ENCODE peak calls at places on chromosomes 13 and 19, in nine cellular contexts. K, F, V, M, G, H, J, L and C are unnamed samples. For H3K9me3, the result is how much of the 10 kb centered on the place peaks cover.

GRCh38 chr19:39498262-39499081 is at the start of gene DLL3:
- DNase-seq in M (no peak), H (no peak), K (no peak), G (no peak), L (no peak), J (no peak), F (no peak), V (no peak), C (no peak)

GRCh38 chr19:29576761-29577661 is 29.1 kb upstream of the POP4 start:
- DNase-seq in H (no peak), J (no peak), F (no peak), M (no peak), K (no peak), V (no peak), L (no peak), G (no peak), C (no peak)

GRCh38 chr19:33627962-33628839 is 6.4 kb downstream of the CHST8 start:
- DNase-seq in F (no peak), H (no peak), M (no peak), L (no peak), J (no peak), V (no peak), G (no peak), K (no peak), C (no peak)

GRCh38 chr13:28658539-28658795 is 463 bp upstream of the POMP start:
- DNase-seq in L (no peak), K (no peak), F (no peak), J (no peak), M (no peak), G (no peak), V (no peak), H (no peak), C (no peak)

GRCh38 chr19:33304760-33305647 is 2.7 kb upstream of the CEBPA start:
- DNase-seq in L (no peak), V (no peak), H (peak), G (no peak), M (peak), J (no peak), K (no peak), F (no peak), C (peak)

GRCh38 chr19:10230155-10230903 is 802 bp downstream of the S1PR2 start:
- DNase-seq in H (peak), F (peak), K (no peak), J (peak), V (peak), L (peak), G (peak), M (peak), C (peak)

GRCh38 chr13:73922728-73923393 is 211.3 kb downstream of the KLF12 start:
- DNase-seq in K (no peak), M (no peak), J (no peak), L (no peak), V (no peak), G (no peak), F (no peak), H (no peak), C (no peak)

GRCh38 chr13:73248711-73249580 is 190.1 kb downstream of the KLF5 start:
- DNase-seq in J (no peak), M (peak), H (no peak), L (no peak), K (no peak), G (no peak), F (no peak), V (no peak), C (no peak)

GRCh38 chr19:46426506-46427162 is 2.1 kb downstream of the PNMA8C start:
- DNase-seq in M (peak), K (no peak), J (peak), H (peak), F (no peak), V (peak), G (peak), L (peak), C (peak)

GRCh38 chr13:33169273-33169980 is 116.1 kb downstream of the STARD13 start:
- DNase-seq in M (no peak), F (no peak), V (no peak), H (no peak), G (no peak), L (no peak), J (no peak), K (no peak), C (no peak)

GRCh38 chr19:39293394-39293793 is 2.8 kb upstream of the IFNL1 start:
- DNase-seq in M (no peak), G (no peak), K (no peak), J (no peak), L (no peak), H (no peak), F (no peak), V (no peak), C (no peak)

GRCh38 chr19:50720181-50720920 is 749 bp upstream of the SHANK1 start:
- DNase-seq in L (no peak), F (no peak), V (no peak), M (no peak), J (no peak), G (no peak), K (no peak), H (no peak), C (peak)

GRCh38 chr19:7618771-7619510 is 10.4 kb downstream of the XAB2 start:
- DNase-seq in L (no peak), H (peak), J (peak), V (no peak), F (no peak), M (peak), G (no peak), K (no peak), C (peak)

GRCh38 chr19:42563352-42564210 is 31.1 kb downstream of the CEACAM8 start:
- DNase-seq in H (no peak), F (no peak), M (peak), V (no peak), L (no peak), J (peak), K (no peak), G (peak), C (peak)

GRCh38 chr19:37551123-37551993 is 43.2 kb downstream of the ZNF571 start:
- DNase-seq in L (no peak), J (no peak), M (no peak), H (peak), F (peak), V (no peak), K (no peak), G (no peak), C (no peak)

GRCh38 chr13:51130348-51130747 is 19.3 kb upstream of the C13orf42 start:
- DNase-seq in L (no peak), V (no peak), H (no peak), K (no peak), M (no peak), F (no peak), J (no peak), G (no peak), C (no peak)

GRCh38 chr13:110216403-110217041 is 90.4 kb downstream of the COL4A1 start:
- DNase-seq in F (peak), V (peak), K (no peak), L (no peak), G (no peak), H (no peak), J (peak), M (no peak), C (no peak)

GRCh38 chr19:42116308-42117075 is 15.8 kb downstream of the POU2F2 start:
- DNase-seq in V (no peak), H (no peak), L (no peak), F (no peak), G (no peak), M (no peak), J (no peak), K (no peak), C (no peak)

GRCh38 chr19:1944916-1945561 is 4.1 kb downstream of the CSNK1G2 start:
- DNase-seq in K (no peak), F (no peak), G (no peak), J (no peak), M (no peak), H (no peak), V (no peak), L (no peak), C (no peak)

GRCh38 chr13:99975626-99976025 is 4.1 kb upstream of the ZIC5 start:
- DNase-seq in K (no peak), H (no peak), G (no peak), L (no peak), M (peak), F (no peak), J (no peak), V (peak), C (no peak)

GRCh38 chr19:17447704-17448189 is 721 bp downstream of the TMEM221 start:
- DNase-seq in G (no peak), V (no peak), H (no peak), L (no peak), M (peak), K (no peak), J (no peak), F (no peak), C (no peak)

GRCh38 chr13:106449096-106449495 is 86.4 kb downstream of the EFNB2 start:
- DNase-seq in F (no peak), J (no peak), M (no peak), K (no peak), L (no peak), V (no peak), G (no peak), H (no peak), C (no peak)

GRCh38 chr19:2783781-2784145 is 690 bp upstream of the SGTA start:
- DNase-seq in V (no peak), G (no peak), L (no peak), M (no peak), F (no peak), K (no peak), J (no peak), H (no peak), C (no peak)

GRCh38 chr13:41756198-41756885 is 204.6 kb downstream of the VWA8 start:
- DNase-seq in L (no peak), J (no peak), V (no peak), G (no peak), M (no peak), K (no peak), F (no peak), H (no peak), C (no peak)

GRCh38 chr19:5480427-5480836 is 25.2 kb downstream of the ZNRF4 start:
- DNase-seq in J (peak), F (no peak), K (no peak), G (no peak), H (no peak), M (peak), V (no peak), L (peak), C (no peak)

GRCh38 chr13:28250542-28250941 is 112.2 kb downstream of the PAN3 start:
- DNase-seq in M (no peak), G (no peak), V (no peak), K (no peak), H (no peak), F (no peak), L (no peak), J (no peak), C (no peak)

GRCh38 chr13:21395953-21396352 is 63.1 kb downstream of the ZDHHC20 start:
- DNase-seq in L (no peak), F (no peak), J (no peak), V (no peak), H (no peak), K (no peak), M (no peak), G (no peak), C (no peak)

GRCh38 chr13:113853518-113854237 is 10.2 kb downstream of the GAS6 start:
- DNase-seq in G (no peak), V (peak), F (peak), H (no peak), M (no peak), K (no peak), J (no peak), L (peak), C (peak)

GRCh38 chr19:35031072-35031881 is 1.0 kb downstream of the SCN1B start:
- DNase-seq in G (no peak), V (no peak), F (peak), K (no peak), H (no peak), M (no peak), L (no peak), J (no peak), C (peak)

GRCh38 chr13:80217614-80218456 is 123.1 kb downstream of the SPRY2 start:
- DNase-seq in L (no peak), F (no peak), V (no peak), K (no peak), H (no peak), J (no peak), G (no peak), M (no peak), C (no peak)

GRCh38 chr19:34994643-34995471 is 5.3 kb upstream of the GRAMD1A start:
- DNase-seq in J (no peak), M (peak), K (no peak), L (peak), F (peak), H (peak), V (no peak), G (no peak), C (no peak)

GRCh38 chr19:7337380-7338194 is 11.2 kb upstream of the ARHGEF18 start:
- DNase-seq in J (no peak), M (no peak), G (peak), H (no peak), K (no peak), L (no peak), V (no peak), F (peak), C (no peak)

GRCh38 chr13:113814435-113814821 is 49.4 kb downstream of the GAS6 start:
- DNase-seq in V (no peak), H (no peak), L (peak), K (no peak), F (no peak), G (no peak), J (no peak), M (no peak), C (peak)

GRCh38 chr19:42325896-42326771 is 699 bp downstream of the MEGF8 start:
- DNase-seq in H (peak), J (peak), V (no peak), G (no peak), L (peak), M (peak), K (no peak), F (no peak), C (no peak)

GRCh38 chr19:57850553-57851017 is 926 bp downstream of the ZNF587 start:
- DNase-seq in F (no peak), L (no peak), H (no peak), M (peak), G (no peak), V (no peak), J (no peak), K (no peak), C (no peak)

GRCh38 chr19:56603829-56604228 is 8.7 kb downstream of the ZNF71 start:
- DNase-seq in L (no peak), K (no peak), G (no peak), J (no peak), F (no peak), M (no peak), V (no peak), H (no peak), C (no peak)
- H3K9me3 ChIP-seq in L (under half), K (under half), G (under half), J (under half), F (under half), M (half or more), V (under half), H (under half), C (half or more)

DNA sequence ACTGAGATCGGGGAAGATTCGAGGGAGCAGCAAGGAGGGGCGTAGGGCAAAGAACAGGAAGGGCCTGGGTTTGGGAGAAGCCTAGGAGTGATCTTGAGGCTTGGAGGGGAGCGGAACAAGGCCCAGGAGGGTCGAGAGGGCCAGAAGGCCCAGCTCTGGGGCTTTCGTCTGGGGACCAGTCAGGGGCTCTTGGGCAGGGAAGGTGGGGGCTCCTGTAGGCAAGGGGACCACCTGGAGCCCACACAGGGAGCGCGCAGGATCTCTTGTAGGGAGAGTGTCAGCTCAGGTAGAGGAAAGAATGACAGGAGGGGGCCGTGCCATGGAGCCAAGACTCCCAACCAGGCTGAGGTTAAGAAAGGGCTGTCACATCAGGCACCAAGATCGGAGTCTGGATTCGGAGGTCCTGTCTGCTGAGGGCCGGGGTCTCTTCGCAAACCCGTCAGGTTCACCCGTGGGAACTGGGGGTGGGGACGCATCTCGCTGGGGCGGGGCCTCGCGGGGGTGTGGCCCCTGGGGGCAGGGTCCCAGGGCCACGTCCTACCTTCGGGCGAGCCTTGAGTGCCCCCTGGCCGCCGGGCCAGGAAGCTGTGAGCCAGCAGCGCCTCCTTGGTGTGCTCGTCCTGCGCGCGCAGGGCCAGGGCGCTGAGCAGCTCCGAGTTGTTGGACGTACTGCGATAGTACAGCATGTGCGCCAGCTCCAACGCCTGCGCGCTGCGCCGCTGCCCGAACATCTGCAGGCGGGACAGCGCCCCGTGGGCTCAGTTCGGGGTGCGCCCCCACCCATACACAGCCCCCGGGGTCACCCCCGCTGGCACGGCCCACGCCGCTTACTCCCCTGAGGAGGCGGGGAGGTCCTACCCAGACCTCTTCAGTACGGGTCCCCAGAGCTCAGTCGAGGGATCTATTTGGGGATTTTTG is 8.4 kb downstream of the EMP3 start:
- DNase-seq in L (peak), V (peak), H (peak), K (peak), F (peak), G (peak), J (peak), M (peak), C (peak)
- TF ChIP-seq POLR2A in L (peak), V (no peak), H (no peak), K (no peak), F (no peak), G (peak), J (no peak), M (no peak), C (no peak)

GRCh38 chr13:52348983-52349780 is 56.8 kb downstream of the THSD1 start:
- DNase-seq in K (no peak), M (no peak), L (no peak), H (no peak), J (no peak), V (no peak), F (no peak), G (no peak), C (no peak)
- H3K9me3 ChIP-seq in K (under half), M (under half), L (under half), H (under half), J (under half), V (under half), F (under half), G (under half), C (under half)

GRCh38 chr13:104608280-104608679 is 1542.1 kb upstream of the SLC10A2 start:
- DNase-seq in H (no peak), M (no peak), J (no peak), G (no peak), L (no peak), V (no peak), K (no peak), F (no peak), C (no peak)
- TF ChIP-seq POLR2A in H (no peak), M (no peak), J (no peak), G (no peak), L (no peak), V (no peak), K (no peak), F (no peak), C (no peak)

GRCh38 chr19:56765107-56765506 is 75.4 kb downstream of the PEG3 start:
- DNase-seq in M (peak), K (no peak), V (peak), H (peak), F (peak), G (no peak), L (peak), J (peak), C (peak)
- H3K9me3 ChIP-seq in M (half or more), K (under half), V (under half), H (under half), F (under half), G (under half), L (under half), J (under half), C (under half)